ENCODE peak calls at places on chromosome 1, in four cellular contexts. N is NCI-H1694 treated with DMSO at 0.1 percent for 48 hours; H is CD8-positive, alpha-beta memory T cell; O is stimulated activated CD8-positive, alpha-beta memory T cell treated with anti-CD3 and anti-CD28 coated beads, Interleukin-4, amount 100 ng/mL, for 1 hour. F is an unnamed sample.

GRCh38 chr1:10631121-10631810 is 156.5 kb downstream of the PEX14 start:
- DNase-seq in N (no peak), H (no peak), O (no peak), F (no peak)

GRCh38 chr1:10906866-10907519 is 105.5 kb upstream of the TARDBP start:
- DNase-seq in N (no peak), H (no peak), O (no peak), F (no peak)

GRCh38 chr1:98661544-98662353 is at the start of gene SNX7:
- DNase-seq in N (peak), H (no peak), O (no peak), F (no peak)

GRCh38 chr1:164660415-164661174 is 101.6 kb downstream of the PBX1 start:
- DNase-seq in N (peak), H (peak), O (no peak), F (peak)

GRCh38 chr1:171663036-171663853 is 10.8 kb upstream of the MYOC start:
- DNase-seq in N (no peak), H (no peak), O (no peak), F (no peak)

GRCh38 chr1:116256875-116257823 is 115.9 kb upstream of the ATP1A1 start:
- DNase-seq in N (no peak), H (no peak), O (no peak), F (no peak)

GRCh38 chr1:46535063-46535462 is 16.4 kb downstream of the KNCN start:
- DNase-seq in N (no peak), H (no peak), O (no peak), F (no peak)

GRCh38 chr1:67647036-67647798 is 37.8 kb upstream of the GADD45A start:
- DNase-seq in N (peak), H (no peak), O (no peak), F (no peak)

GRCh38 chr1:70190180-70190579 is 15.2 kb downstream of the LRRC40 start:
- DNase-seq in N (no peak), H (no peak), O (no peak), F (no peak)

GRCh38 chr1:154895779-154896178 is 25.7 kb upstream of the KCNN3 start:
- DNase-seq in N (no peak), H (no peak), O (no peak), F (no peak)

GRCh38 chr1:18452550-18452949 is 28.2 kb upstream of the KLHDC7A start:
- DNase-seq in N (peak), H (peak), O (no peak), F (no peak)

F was measured in naive B cell.